ENCODE peak calls at places on chromosome 15, in seven cellular contexts. T is colonic mucosa, C is mesendoderm, F is fibroblast of lung, R is IMR-90, J is K562, I is kidney. B is an unnamed sample.

GRCh38 chr15:84598250-84598649 is 2.6 kb upstream of the ZSCAN2 start:
- DNase-seq in T (no peak), C (peak), F (no peak), R (peak), J (no peak), I (no peak), B (no peak)

GRCh38 chr15:43434436-43434835 is 58.5 kb downstream of the TP53BP1 start:
- DNase-seq in T (no peak), C (no peak), F (no peak), R (no peak), J (no peak), I (no peak), B (no peak)

GRCh38 chr15:83698294-83698693 is 44.4 kb downstream of the ADAMTSL3 start:
- DNase-seq in T (peak), C (no peak), F (no peak), R (peak), J (no peak), I (peak), B (no peak)

GRCh38 chr15:90665288-90666134 is 51.6 kb upstream of the BLM start:
- DNase-seq in T (peak), C (no peak), F (peak), R (peak), J (peak), I (peak), B (peak)

GRCh38 chr15:78910836-78911235 is 34.0 kb downstream of the CTSH start:
- DNase-seq in T (no peak), C (no peak), F (no peak), R (no peak), J (no peak), I (no peak), B (no peak)

GRCh38 chr15:43299411-43299810 is 31.0 kb downstream of the LCMT2 start:
- DNase-seq in T (no peak), C (no peak), F (no peak), R (no peak), J (no peak), I (no peak), B (no peak)

GRCh38 chr15:40029979-40030893 is 8.7 kb downstream of the SRP14 start:
- DNase-seq in T (peak), C (peak), F (no peak), R (peak), J (peak), I (no peak), B (no peak)

GRCh38 chr15:85282504-85283115 is 97.8 kb upstream of the AKAP13 start:
- DNase-seq in T (no peak), C (no peak), F (peak), R (peak), J (no peak), I (no peak), B (peak)

GRCh38 chr15:78675617-78676360 is 34.8 kb upstream of the CHRNB4 start:
- DNase-seq in T (no peak), C (no peak), F (no peak), R (no peak), J (no peak), I (no peak), B (no peak)

GRCh38 chr15:60854858-60855568 is 374.1 kb downstream of the RORA start:
- DNase-seq in T (no peak), C (no peak), F (peak), R (peak), J (no peak), I (no peak), B (no peak)

GRCh38 chr15:70491183-70491621 is 272.2 kb downstream of the UACA start:
- DNase-seq in T (no peak), C (no peak), F (peak), R (peak), J (no peak), I (no peak), B (peak)

GRCh38 chr15:82875411-82876003 is 66.1 kb downstream of the WHAMM start:
- DNase-seq in T (no peak), C (no peak), F (peak), R (peak), J (no peak), I (no peak), B (peak)

GRCh38 chr15:66858423-66859207 is 156.6 kb downstream of the SMAD6 start:
- DNase-seq in T (peak), C (no peak), F (peak), R (no peak), J (no peak), I (no peak), B (peak)

GRCh38 chr15:59636184-59636583 is 21.1 kb downstream of the GTF2A2 start:
- DNase-seq in T (no peak), C (no peak), F (no peak), R (no peak), J (no peak), I (no peak), B (no peak)

GRCh38 chr15:69792823-69793222 is 304.9 kb downstream of the TLE3 start:
- DNase-seq in T (no peak), C (no peak), F (no peak), R (no peak), J (no peak), I (no peak), B (no peak)

GRCh38 chr15:68430471-68431036 is 1.4 kb downstream of the ITGA11 start:
- DNase-seq in T (peak), C (no peak), F (no peak), R (no peak), J (no peak), I (no peak), B (no peak)

GRCh38 chr15:98524838-98525540 is 123.3 kb upstream of the IGF1R start:
- DNase-seq in T (no peak), C (no peak), F (no peak), R (no peak), J (no peak), I (no peak), B (no peak)
- H3K4me3 ChIP-seq in T (no peak), C (no peak), F (no peak), R (no peak), J (no peak), I (no peak), B (no peak)

GRCh38 chr15:99704444-99704838 is 28.8 kb downstream of the LYSMD4 start:
- DNase-seq in T (peak), C (peak), F (peak), R (peak), J (peak), I (no peak), B (peak)

GRCh38 chr15:99708563-99708962 is 24.7 kb downstream of the LYSMD4 start:
- DNase-seq in T (peak), C (peak), F (peak), R (peak), J (no peak), I (peak), B (peak)

GRCh38 chr15:99709243-99709986 is 23.8 kb downstream of the LYSMD4 start:
- DNase-seq in T (no peak), C (no peak), F (no peak), R (no peak), J (no peak), I (no peak), B (no peak)

GRCh38 chr15:99707481-99708270 is 25.6 kb downstream of the LYSMD4 start:
- DNase-seq in T (no peak), C (no peak), F (peak), R (peak), J (no peak), I (no peak), B (peak)

GRCh38 chr15:99706557-99707303 is 26.5 kb downstream of the LYSMD4 start:
- DNase-seq in T (no peak), C (no peak), F (no peak), R (no peak), J (no peak), I (no peak), B (peak)
- H3K9ac ChIP-seq in T (no peak), C (no peak), F (no peak), R (no peak), J (no peak), I (no peak), B (peak)

DNA sequence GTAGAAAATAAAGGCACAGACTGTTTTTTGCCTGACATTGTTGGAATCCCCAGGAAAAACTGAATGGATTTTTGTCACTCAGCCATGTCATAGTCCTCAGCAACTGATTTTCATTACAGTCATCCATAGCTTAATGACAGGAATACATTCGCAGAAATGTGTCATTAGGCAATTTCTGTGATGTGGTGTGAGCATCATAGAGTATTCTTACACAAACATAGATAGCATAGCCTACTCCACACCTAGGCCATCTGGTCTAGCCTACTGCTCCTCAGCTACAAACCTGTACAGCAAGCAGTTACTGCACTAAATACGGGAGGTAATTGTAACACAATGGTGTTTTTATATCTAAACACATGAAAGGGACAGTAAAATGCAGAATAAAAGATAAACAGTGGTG is 34.4 kb upstream of the FBN1 start:
- DNase-seq in T (no peak), C (no peak), F (no peak), R (peak), J (no peak), I (no peak), B (no peak)
- H3K4me3 ChIP-seq in T (no peak), C (no peak), F (no peak), R (no peak), J (no peak), I (no peak), B (no peak)

DNA sequence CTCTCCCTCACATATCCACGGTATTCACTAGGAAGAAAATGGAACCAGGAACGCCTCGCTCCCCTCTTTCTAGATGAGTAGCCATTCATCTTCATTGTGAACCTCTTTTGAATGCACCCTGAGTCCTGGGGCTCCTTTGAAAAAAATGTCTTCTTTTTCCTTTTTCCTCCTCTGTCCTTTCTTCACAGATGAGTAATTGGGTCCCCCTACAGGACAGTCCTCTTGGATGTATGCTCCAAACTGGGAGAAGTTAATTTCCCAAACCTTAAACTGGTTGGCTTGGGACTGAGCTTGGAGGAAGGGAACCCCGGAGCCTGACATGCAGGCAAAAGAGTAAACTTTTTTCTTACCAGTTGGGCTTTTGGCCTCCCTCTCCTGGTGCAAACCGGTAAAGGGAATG is 108.8 kb downstream of the DPH6 start:
- DNase-seq in T (no peak), C (peak), F (peak), R (peak), J (no peak), I (no peak), B (peak)
- H3K9ac ChIP-seq in T (no peak), C (no peak), F (no peak), R (no peak), J (no peak), I (no peak), B (peak)

B was measured in adipocyte.